ENCODE peak calls at places on chromosomes 4 and X, in ten cellular contexts. G, N, D, Z, P, B, I, A, Y and H are unnamed samples.

GRCh38 chr4:186695392-186695791 is 28.3 kb downstream of the FAT1 start:
- DNase-seq in G (no peak), N (no peak), D (no peak), Z (no peak), P (peak; percentile 69), B (no peak), I (no peak), A (no peak), Y (no peak), H (no peak)

GRCh38 chrX:150548684-150549083 is 19.7 kb upstream of the MTM1 start:
- DNase-seq in G (no peak), N (no peak), D (no peak), Z (no peak), P (no peak), B (no peak), I (peak; percentile 34), A (no peak), Y (no peak), H (no peak)

GRCh38 chrX:151393514-151393913 is 3.5 kb upstream of the VMA21 start:
- DNase-seq in G (peak; percentile 50), N (no peak), D (no peak), Z (no peak), P (no peak), B (no peak), I (no peak), A (peak; percentile 39), Y (peak; percentile 7), H (no peak)

GRCh38 chr4:52957220-52957686 is 95.1 kb downstream of the RASL11B start:
- DNase-seq in G (no peak), N (no peak), D (peak; percentile 25), Z (no peak), P (no peak), B (peak; percentile 68), I (peak; percentile 62), A (no peak), Y (no peak), H (no peak)

GRCh38 chrX:69387559-69388487 is 116.3 kb upstream of the NALF2 start:
- DNase-seq in G (peak; percentile 36), N (peak; percentile 79), D (peak; percentile 20), Z (no peak), P (peak; percentile 36), B (peak; percentile 78), I (peak; percentile 23), A (peak; percentile 41), Y (peak; percentile 48), H (peak; percentile 4)

GRCh38 chr4:184168406-184169019 is 49.2 kb downstream of the ENPP6 start:
- DNase-seq in G (peak; percentile 72), N (peak; percentile 88), D (peak; percentile 48), Z (peak; percentile 5), P (peak; percentile 86), B (peak; percentile 90), I (peak; percentile 62), A (peak; percentile 84), Y (peak; percentile 73), H (peak; percentile 64)

GRCh38 chr4:7759221-7759620 is 180.4 kb downstream of the AFAP1 start:
- DNase-seq in G (peak; percentile 78), N (no peak), D (no peak), Z (peak; percentile 14), P (no peak), B (no peak), I (no peak), A (no peak), Y (peak; percentile 54), H (no peak)

GRCh38 chr4:89928867-89929266 is 34.2 kb downstream of the MMRN1 start:
- DNase-seq in G (no peak), N (no peak), D (no peak), Z (no peak), P (no peak), B (no peak), I (no peak), A (no peak), Y (no peak), H (no peak)